ENCODE peak calls at places on chromosomes 11 and 22, in eight cellular contexts. N is uterus, G is WERI-Rb-1, W is brain microvascular endothelial cell, V is mammary epithelial cell, I is ovary, C is AG04450, F is pancreas. D is an unnamed sample.

GRCh38 chr11:10305964-10306918 is 1.4 kb downstream of the ADM start:
- DNase-seq in I (peak; percentile 57), F (peak; percentile 69), C (no peak), N (peak; percentile 36), V (peak; percentile 46), W (no peak), G (no peak), D (no peak)

GRCh38 chr11:56910046-56910753 is 78.5 kb upstream of the OR5AK2 start:
- DNase-seq in C (no peak), G (no peak), V (no peak), I (no peak), W (no peak), F (no peak), N (no peak), D (no peak)

GRCh38 chr11:101706541-101706940 is 122.7 kb upstream of the TRPC6 start:
- DNase-seq in W (peak; percentile 17), N (no peak), V (peak; percentile 57), G (no peak), C (peak; percentile 20), I (no peak), F (no peak), D (no peak)

GRCh38 chr11:102680945-102681344 is 24.6 kb downstream of the MMP27 start:
- DNase-seq in W (no peak), V (peak; percentile 24), I (no peak), C (no peak), F (no peak), G (no peak), N (no peak), D (peak; percentile 26)

GRCh38 chr11:85811624-85812023 is 683 bp upstream of the SYTL2 start:
- DNase-seq in F (no peak), C (no peak), V (no peak), N (no peak), W (no peak), G (no peak), I (no peak), D (no peak)

GRCh38 chr11:15893080-15893492 is 463.3 kb downstream of the SOX6 start:
- DNase-seq in N (no peak), G (no peak), W (peak; percentile 56), I (no peak), C (peak; percentile 38), F (no peak), V (peak; percentile 6), D (no peak)

GRCh38 chr11:36375348-36376314 is 79.5 kb downstream of the PRR5L start:
- DNase-seq in F (no peak), N (no peak), W (no peak), G (no peak), C (no peak), V (no peak), I (no peak), D (no peak)

GRCh38 chr22:32050678-32051515 is 7.8 kb downstream of the SLC5A1 start:
- DNase-seq in W (peak; percentile 86), C (peak; percentile 30), I (no peak), V (peak; percentile 99), F (no peak), G (no peak), N (no peak), D (peak; percentile 50)

GRCh38 chr22:38230108-38230825 is 28.5 kb downstream of the MAFF start:
- DNase-seq in I (no peak), W (no peak), N (no peak), C (no peak), F (no peak), G (peak; percentile 47), V (no peak), D (peak; percentile 50)

GRCh38 chr22:22061085-22062077 is 78.8 kb upstream of the TOP3B start:
- DNase-seq in C (no peak), G (no peak), N (peak; percentile 61), I (peak; percentile 54), V (peak; percentile 54), W (peak; percentile 17), F (no peak), D (peak; percentile 63)

GRCh38 chr22:32758866-32759385 is 42.6 kb upstream of the TIMP3 start:
- DNase-seq in I (no peak), W (no peak), F (no peak), C (no peak), V (no peak), N (no peak), G (no peak), D (no peak)

GRCh38 chr22:39474351-39474991 is 17.7 kb downstream of the MGAT3 start:
- DNase-seq in W (no peak), F (no peak), G (no peak), V (no peak), C (no peak), N (no peak), I (no peak), D (no peak)

GRCh38 chr11:70628881-70629844 is 230.8 kb downstream of the CTTN start:
- DNase-seq in C (no peak), W (no peak), N (no peak), V (no peak), G (no peak), I (peak; percentile 40), F (no peak), D (peak; percentile 55)

GRCh38 chr11:66230171-66230570 is 38.3 kb upstream of the RAB1B start:
- DNase-seq in C (no peak), G (peak; percentile 23), F (no peak), W (no peak), N (no peak), I (no peak), V (no peak), D (no peak)

GRCh38 chr11:122155765-122156527 is 39.9 kb upstream of the BLID start:
- DNase-seq in G (no peak), F (no peak), V (no peak), W (no peak), C (no peak), N (no peak), I (no peak), D (no peak)

GRCh38 chr11:122155001-122155400 is 39.0 kb upstream of the BLID start:
- DNase-seq in W (no peak), V (no peak), C (no peak), G (no peak), I (no peak), F (no peak), N (no peak), D (no peak)

GRCh38 chr11:122150484-122151124 is 34.6 kb upstream of the BLID start:
- DNase-seq in W (no peak), N (no peak), C (no peak), G (no peak), I (no peak), V (no peak), F (no peak), D (no peak)

GRCh38 chr11:122154227-122154626 is 38.2 kb upstream of the BLID start:
- DNase-seq in N (no peak), I (no peak), C (no peak), W (no peak), V (no peak), G (no peak), F (no peak), D (no peak)

DNA sequence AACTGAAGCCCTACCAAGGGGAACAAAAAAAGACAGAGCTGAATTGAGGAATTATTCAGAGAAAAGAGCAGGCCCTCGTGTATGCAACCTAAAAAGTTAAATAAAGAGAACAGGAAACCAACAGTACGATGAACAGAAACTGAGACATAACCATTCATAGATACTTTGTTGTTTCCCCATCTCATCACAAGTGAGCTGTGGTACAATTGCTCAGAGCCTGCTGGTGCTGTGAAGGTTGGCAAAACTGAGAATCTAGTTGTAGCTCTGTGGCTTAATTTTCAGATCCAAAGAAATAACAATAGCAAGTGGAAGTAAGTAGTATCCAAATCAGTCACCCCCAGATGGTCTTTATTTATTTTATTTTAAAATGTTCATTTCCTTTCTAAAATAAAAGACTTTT is 37.7 kb upstream of the BLID start:
- DNase-seq in G (no peak), I (no peak), C (no peak), W (no peak), V (no peak), N (no peak), F (no peak), D (no peak)
- H3K27ac ChIP-seq in G (no peak overlapping the region), I (peak overlapping the region; percentile 12), C (peak overlapping the region; percentile 39), W (no peak overlapping the region), V (no peak overlapping the region), N (peak overlapping the region; percentile 21), F (no peak overlapping the region), D (no peak overlapping the region)

DNA sequence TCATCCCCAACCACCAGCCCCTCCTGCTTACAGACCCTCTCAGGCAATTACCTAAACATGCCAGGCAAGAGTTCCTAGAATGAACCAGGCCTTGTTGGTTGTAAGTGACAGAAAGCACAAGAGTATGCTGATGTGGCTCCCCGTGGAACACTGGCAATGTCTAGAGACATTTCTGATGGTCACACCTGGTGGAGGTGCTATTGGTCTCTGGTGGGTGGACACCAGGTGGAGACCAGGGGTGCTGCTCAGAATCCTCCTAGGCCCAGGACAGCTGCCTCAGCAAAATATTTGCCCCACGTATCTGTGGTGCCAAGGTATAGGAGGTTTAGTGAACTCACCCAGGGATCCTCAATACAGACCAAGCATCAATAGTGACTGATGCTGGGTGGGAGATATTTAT is 832.7 kb downstream of the TBC1D22A start:
- DNase-seq in I (no peak), F (no peak), N (no peak), W (no peak), V (no peak), G (no peak), C (no peak), D (no peak)
- H3K27me3 ChIP-seq in I (no peaks in the 10 kb centered on the region), F (no peaks in the 10 kb centered on the region), N (no peaks in the 10 kb centered on the region), W (no peaks in the 10 kb centered on the region), V (no peaks in the 10 kb centered on the region), G (no peaks in the 10 kb centered on the region), C (no peaks in the 10 kb centered on the region), D (no peaks in the 10 kb centered on the region)

DNA sequence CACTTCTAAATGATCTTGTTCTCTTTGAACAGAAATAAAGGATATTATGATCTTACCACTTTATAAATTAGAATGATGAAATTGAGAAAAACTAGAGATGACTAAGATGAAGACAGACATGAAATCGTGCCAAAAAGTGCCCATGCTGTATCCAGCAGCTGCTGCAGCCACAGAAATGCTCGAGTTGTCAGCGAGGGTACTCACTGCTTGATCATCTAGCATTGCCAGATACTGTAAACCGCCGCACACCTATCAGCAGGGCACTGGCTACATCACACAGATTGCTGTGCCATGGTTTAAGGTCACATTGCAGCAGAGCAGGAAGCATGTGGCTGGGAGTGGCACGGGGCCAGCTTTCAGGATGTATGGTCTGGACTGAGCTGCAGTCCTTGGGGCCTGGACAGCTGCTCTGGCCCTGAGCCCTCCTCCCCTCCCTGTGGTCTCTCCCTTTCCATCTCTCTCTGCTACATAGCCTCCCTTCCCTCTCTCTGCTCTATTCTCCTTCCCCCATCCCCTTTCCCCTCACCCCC is 51.0 kb upstream of the SEPTIN5 start:
- DNase-seq in G (peak; percentile 31), N (no peak), I (peak; percentile 58), W (peak; percentile 76), V (peak; percentile 65), C (peak; percentile 36), F (peak; percentile 79), D (peak; percentile 85)
- H3K27ac ChIP-seq in G (no peak overlapping the region), N (no peak overlapping the region), I (no peak overlapping the region), W (peak overlapping the region; percentile 84), V (no peak overlapping the region), C (no peak overlapping the region), F (no peak overlapping the region), D (peak overlapping the region; percentile 3)

DNA sequence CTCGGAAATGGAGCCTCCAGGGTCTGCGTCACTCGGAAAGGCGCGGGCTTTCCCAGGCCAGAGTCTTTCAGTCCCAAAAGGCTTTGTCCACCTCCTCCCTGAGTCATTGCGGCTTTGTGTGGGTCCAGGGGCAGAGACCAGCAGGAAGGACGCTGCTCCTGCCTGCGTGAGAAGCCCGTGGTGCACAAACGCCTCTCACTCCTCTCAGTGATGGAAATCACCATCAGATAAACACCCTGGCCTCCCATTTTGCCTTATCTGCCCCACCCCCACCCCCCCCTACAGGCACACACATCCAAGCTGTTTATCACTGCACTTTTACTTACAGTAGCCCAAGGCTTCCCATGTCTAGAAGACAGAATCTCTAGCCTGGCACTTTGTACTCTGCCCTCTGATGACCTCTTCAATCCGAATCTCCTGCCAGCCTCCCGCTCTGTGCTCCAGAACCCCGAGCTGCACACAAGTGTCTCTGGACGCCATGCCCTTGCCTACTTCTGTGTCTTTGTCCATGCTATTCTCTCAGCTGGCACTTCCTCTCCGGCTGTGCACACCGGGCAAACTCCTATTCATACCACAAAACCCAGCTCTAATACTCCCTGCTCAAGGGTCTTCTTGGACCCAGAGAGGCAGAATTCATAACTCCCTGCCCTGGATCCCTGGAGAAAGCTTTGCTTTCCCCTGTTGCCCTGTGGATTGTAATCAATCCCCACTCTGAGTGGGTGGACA is 954.6 kb downstream of the TBC1D22A start:
- DNase-seq in I (no peak), W (no peak), C (no peak), G (no peak), N (no peak), V (no peak), F (no peak), D (no peak)
- H3K27me3 ChIP-seq in I (no peaks in the 10 kb centered on the region), W (no peaks in the 10 kb centered on the region), C (no peaks in the 10 kb centered on the region), G (no peaks in the 10 kb centered on the region), N (no peaks in the 10 kb centered on the region), V (no peaks in the 10 kb centered on the region), F (peaks cover 9% of the 10 kb centered on the region), D (no peaks in the 10 kb centered on the region)